ENCODE peak calls at places on chromosomes 7 and 10, in four cellular contexts. Z is fibroblast of lung, F is Panc1, M is HCT116. P is an unnamed sample. For H3K4me1, the result is how much of the 10 kb centered on the place peaks cover.

GRCh38 chr10:78199759-78200158 is 166.1 kb downstream of the RPS24 start:
- DNase-seq in Z (no peak), F (no peak), M (no peak), P (no peak)

GRCh38 chr10:95236068-95236903 is 42.2 kb downstream of the ACSM6 start:
- DNase-seq in Z (peak), F (peak), M (peak), P (no peak)

GRCh38 chr10:52774182-52774581 is 1.6 kb upstream of the MBL2 start:
- DNase-seq in Z (no peak), F (no peak), M (no peak), P (no peak)

GRCh38 chr7:107201795-107202450 is 33.1 kb downstream of the HBP1 start:
- DNase-seq in Z (peak), F (peak), M (peak), P (peak)

GRCh38 chr10:89238956-89239713 is 12.4 kb downstream of the LIPA start:
- DNase-seq in Z (no peak), F (no peak), M (no peak), P (no peak)

GRCh38 chr10:79158004-79158340 is 89.2 kb downstream of the ZMIZ1 start:
- DNase-seq in Z (no peak), F (no peak), M (no peak), P (no peak)

GRCh38 chr10:71092812-71093391 is 119.5 kb upstream of the UNC5B start:
- DNase-seq in Z (no peak), F (no peak), M (no peak), P (no peak)

GRCh38 chr10:16948335-16948734 is 131.1 kb upstream of the RSU1 start:
- DNase-seq in Z (no peak), F (no peak), M (no peak), P (no peak)

GRCh38 chr10:78577673-78578072 is 491.1 kb upstream of the ZMIZ1 start:
- DNase-seq in Z (no peak), F (no peak), M (no peak), P (no peak)

GRCh38 chr7:105198223-105198622 is 184.2 kb downstream of the KMT2E start:
- DNase-seq in Z (peak), F (no peak), M (no peak), P (no peak)

GRCh38 chr10:28274475-28274874 is 28.4 kb downstream of the MPP7 start:
- DNase-seq in Z (no peak), F (no peak), M (no peak), P (no peak)

GRCh38 chr7:73341877-73342276 is 13.9 kb downstream of the FKBP6 start:
- DNase-seq in Z (peak), F (no peak), M (peak), P (no peak)

GRCh38 chr7:34840176-34840785 is 182.3 kb downstream of the NPSR1 start:
- DNase-seq in Z (no peak), F (no peak), M (no peak), P (no peak)

GRCh38 chr10:68732651-68733050 is 11.6 kb downstream of the CCAR1 start:
- DNase-seq in Z (no peak), F (no peak), M (no peak), P (no peak)

GRCh38 chr7:96910484-96910883 is 94.9 kb upstream of the DLX6 start:
- DNase-seq in Z (no peak), F (no peak), M (no peak), P (no peak)

GRCh38 chr10:33126742-33127141 is 168.7 kb upstream of the ITGB1 start:
- DNase-seq in Z (no peak), F (no peak), M (no peak), P (no peak)

GRCh38 chr7:47253650-47254080 is 328.2 kb downstream of the TNS3 start:
- DNase-seq in Z (peak), F (no peak), M (peak), P (no peak)

GRCh38 chr7:22234247-22234646 is 122.7 kb downstream of the RAPGEF5 start:
- DNase-seq in Z (no peak), F (no peak), M (no peak), P (no peak)

GRCh38 chr10:62205750-62206399 is 62.8 kb downstream of the RTKN2 start:
- DNase-seq in Z (no peak), F (no peak), M (no peak), P (no peak)
- H3K4me3 ChIP-seq in Z (no peak), F (no peak), M (no peak), P (no peak)

DNA sequence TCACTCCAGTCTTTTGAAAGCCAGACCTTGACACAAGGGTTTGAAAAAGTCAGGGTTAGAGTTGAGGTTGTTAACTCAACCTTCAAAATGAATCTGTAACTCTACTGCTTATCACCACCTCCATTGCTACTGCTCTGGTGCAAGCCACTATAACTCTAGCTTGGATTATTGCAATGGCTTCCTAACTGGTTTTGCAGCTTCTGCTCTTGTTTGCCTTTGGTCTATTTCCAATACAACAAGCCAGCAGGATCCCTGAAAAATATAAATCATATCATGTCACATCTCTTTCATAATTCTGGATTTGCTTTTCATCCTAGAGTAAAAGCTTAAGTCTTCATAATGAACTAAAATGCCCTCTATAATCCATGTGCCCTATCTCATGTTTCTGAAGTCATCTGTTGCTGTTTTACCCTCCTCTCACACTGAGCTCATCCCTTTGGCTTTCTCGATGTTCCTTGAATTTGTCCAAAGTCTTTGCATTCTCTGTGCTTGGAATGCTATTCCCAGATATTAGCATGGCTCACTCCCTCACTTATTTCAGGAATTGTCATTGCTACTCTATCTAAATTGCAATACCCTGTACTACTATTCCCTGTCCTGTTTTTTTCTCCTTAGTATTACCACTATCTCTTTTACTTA is 11.0 kb downstream of the TAS2R60 start:
- DNase-seq in Z (no peak), F (no peak), M (no peak), P (no peak)
- H3K4me1 ChIP-seq in Z (under half), F (under half), M (under half), P (under half)

GRCh38 chr10:30992671-30993070 is 39.0 kb downstream of the ZNF438 start:
- DNase-seq in Z (no peak), F (no peak), M (no peak), P (no peak)
- H3K27ac ChIP-seq in Z (no peak), F (no peak), M (no peak), P (no peak)

DNA sequence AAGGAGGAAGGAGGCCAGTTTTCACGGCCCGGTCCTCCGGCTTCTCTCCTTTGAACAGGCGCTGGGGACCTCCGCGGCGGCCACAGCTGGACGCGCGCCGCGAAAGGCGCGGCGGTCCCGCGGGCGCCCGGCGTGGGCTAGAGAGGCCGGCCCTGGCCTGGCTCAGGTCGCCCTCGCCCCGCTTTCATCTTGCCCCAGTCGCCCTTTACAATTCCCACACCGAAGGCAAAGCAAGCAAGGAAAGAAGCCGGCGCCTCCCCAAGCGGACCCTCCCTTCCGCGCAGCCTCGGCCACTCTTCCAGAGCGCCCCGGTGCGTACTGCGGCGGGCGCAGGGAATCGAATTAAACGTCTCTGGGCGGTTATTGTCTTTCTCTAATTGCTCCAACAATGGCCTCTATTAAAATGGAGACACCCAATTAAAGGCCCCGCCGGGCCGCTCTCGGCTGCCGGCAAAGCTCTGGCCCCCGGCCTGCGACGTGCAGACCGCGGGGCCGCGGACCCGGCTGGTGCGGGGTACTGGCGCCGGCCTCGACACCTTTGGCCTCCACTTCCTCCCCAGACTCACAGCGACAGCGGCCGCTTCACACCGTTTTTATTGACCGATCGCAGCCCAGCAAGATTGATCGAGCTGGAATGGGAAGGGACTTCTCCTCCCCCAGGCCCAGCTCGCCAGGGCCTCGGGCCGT is 4.5 kb upstream of the GATA3 start:
- DNase-seq in Z (no peak), F (no peak), M (no peak), P (no peak)
- H3K4me3 ChIP-seq in Z (no peak), F (peak), M (no peak), P (peak)

DNA sequence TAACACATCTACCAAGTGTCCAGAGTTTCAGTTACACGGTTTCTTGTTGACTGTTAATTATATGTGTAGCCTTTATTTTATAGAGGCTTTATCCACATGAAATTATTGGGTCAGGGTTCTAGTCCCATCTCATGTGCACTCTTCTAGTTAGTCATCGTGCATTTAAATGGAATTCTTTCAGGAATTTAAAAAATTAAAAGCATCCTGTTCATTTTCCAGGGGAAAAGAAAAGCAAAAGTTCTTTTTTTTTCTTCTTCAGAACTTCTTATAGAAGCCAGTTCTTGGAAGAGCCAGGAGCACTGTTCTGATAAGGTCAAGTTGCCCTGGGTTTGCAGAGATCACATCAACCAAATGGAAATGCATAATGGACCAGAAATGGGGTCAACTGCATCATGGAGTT is 324.7 kb downstream of the INHBA start:
- DNase-seq in Z (no peak), F (no peak), M (no peak), P (no peak)
- H3K4me1 ChIP-seq in Z (under half), F (under half), M (under half), P (under half)